ENCODE peak calls at places on chromosomes 12 and 14, in four cellular contexts. One of them, this sample, is unnamed.

GRCh38 chr14:45003924-45004323 is 41.9 kb downstream of the TOGARAM1 start:
- DNase-seq in HepG2: no peak
- DNase-seq in K562: no peak
- DNase-seq in H1: no peak
- DNase-seq in this sample: no peak

GRCh38 chr14:92452471-92452870 is 61.1 kb upstream of the RIN3 start:
- DNase-seq in HepG2: no peak
- DNase-seq in K562: no peak
- DNase-seq in H1: no peak
- DNase-seq in this sample: no peak

GRCh38 chr12:98238513-98238912 is 276.9 kb upstream of the TMPO start:
- DNase-seq in HepG2: no peak
- DNase-seq in K562: no peak
- DNase-seq in H1: no peak
- DNase-seq in this sample: no peak

GRCh38 chr12:110176745-110177144 is 52.6 kb downstream of the IFT81 start:
- DNase-seq in HepG2: no peak
- DNase-seq in K562: no peak
- DNase-seq in H1: no peak
- DNase-seq in this sample: no peak

GRCh38 chr12:42757735-42758134 is 168.2 kb upstream of the PRICKLE1 start:
- DNase-seq in HepG2: no peak
- DNase-seq in K562: no peak
- DNase-seq in H1: no peak
- DNase-seq in this sample: no peak

GRCh38 chr12:131755305-131756113 is 44.6 kb downstream of the SFSWAP start:
- DNase-seq in HepG2: peak
- DNase-seq in K562: peak
- DNase-seq in H1: no peak
- DNase-seq in this sample: no peak

GRCh38 chr14:46496409-46496808 is 155.2 kb downstream of the RPL10L start:
- DNase-seq in HepG2: no peak
- DNase-seq in K562: no peak
- DNase-seq in H1: no peak
- DNase-seq in this sample: no peak

GRCh38 chr12:89695830-89696229 is 12.8 kb downstream of the ATP2B1 start:
- DNase-seq in HepG2: no peak
- DNase-seq in K562: no peak
- DNase-seq in H1: no peak
- DNase-seq in this sample: no peak

GRCh38 chr12:76201316-76201715 is 116.8 kb upstream of the NAP1L1 start:
- DNase-seq in HepG2: no peak
- DNase-seq in K562: no peak
- DNase-seq in H1: no peak
- DNase-seq in this sample: no peak

DNA sequence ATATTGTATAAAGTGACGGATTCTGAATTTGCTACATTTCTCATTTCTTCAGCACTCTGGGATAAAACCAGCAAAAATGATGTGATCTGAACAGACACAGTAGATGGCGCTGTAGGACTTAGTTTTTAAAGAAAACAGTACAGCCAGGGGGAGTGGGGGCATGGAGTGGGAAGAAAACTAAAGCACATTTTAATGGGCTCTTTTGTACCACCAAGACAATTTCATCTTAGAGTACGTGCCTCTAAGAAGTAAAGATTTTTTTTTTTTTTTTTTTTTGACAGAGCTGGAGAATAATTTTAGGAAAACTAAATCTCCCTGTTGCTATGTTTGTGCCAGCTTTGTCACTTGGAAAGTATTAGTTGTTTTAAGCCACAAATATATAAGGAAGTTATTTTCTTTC is 124.4 kb downstream of the RAD51B start:
- DNase-seq in HepG2: peak
- DNase-seq in K562: peak
- DNase-seq in H1: peak
- DNase-seq in this sample: peak
- H3K9ac ChIP-seq in HepG2: no peak
- H3K9ac ChIP-seq in K562: no peak
- H3K9ac ChIP-seq in H1: no peak
- H3K9ac ChIP-seq in this sample: no peak

GRCh38 chr12:94873368-94874085 is 130.0 kb downstream of the NDUFA12 start:
- DNase-seq in HepG2: no peak
- DNase-seq in K562: no peak
- DNase-seq in H1: no peak
- DNase-seq in this sample: no peak
- TF ChIP-seq ATF2 in HepG2: no peak
- TF ChIP-seq ATF2 in K562: no peak
- TF ChIP-seq ATF2 in H1: no peak
- TF ChIP-seq ATF2 in this sample: no peak

DNA sequence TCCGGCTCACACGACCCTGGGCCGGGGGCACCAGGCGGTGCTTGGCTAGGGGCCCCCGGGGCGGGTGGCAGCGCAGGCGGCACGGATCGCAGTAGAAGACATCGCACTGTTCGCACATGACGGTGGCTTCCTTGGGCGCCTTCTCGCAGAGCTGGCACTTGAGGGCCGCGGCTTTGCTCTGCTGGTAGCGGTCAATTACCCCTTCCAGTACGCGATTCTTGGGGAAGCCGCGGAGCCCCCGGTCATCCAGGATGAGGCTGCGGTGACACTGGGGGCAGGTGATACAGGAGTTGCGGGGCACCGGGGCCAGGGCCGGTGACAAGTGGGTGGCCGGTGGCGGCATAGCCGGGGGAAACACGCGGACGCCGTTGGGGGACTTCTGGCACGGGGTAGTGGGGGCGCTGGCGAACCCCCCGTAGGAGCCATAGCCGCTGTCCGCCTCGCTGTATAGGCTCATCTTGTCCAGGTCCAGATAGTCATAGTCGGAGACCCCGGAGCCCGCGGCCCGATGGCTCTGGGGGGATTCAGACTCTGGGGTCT is 553 bp downstream of the TRIM9 start:
- DNase-seq in HepG2: no peak
- DNase-seq in K562: no peak
- DNase-seq in H1: no peak
- DNase-seq in this sample: no peak
- H3K9ac ChIP-seq in HepG2: no peak
- H3K9ac ChIP-seq in K562: no peak
- H3K9ac ChIP-seq in H1: no peak
- H3K9ac ChIP-seq in this sample: no peak

GRCh38 chr14:52313903-52314481 is at the start of gene PTGER2:
- DNase-seq in HepG2: no peak
- DNase-seq in K562: peak
- DNase-seq in H1: no peak
- DNase-seq in this sample: no peak

GRCh38 chr14:52313493-52313881 is 625 bp upstream of the PTGER2 start:
- DNase-seq in HepG2: no peak
- DNase-seq in K562: no peak
- DNase-seq in H1: no peak
- DNase-seq in this sample: no peak

GRCh38 chr14:52312872-52313492 is 1.1 kb upstream of the PTGER2 start:
- DNase-seq in HepG2: no peak
- DNase-seq in K562: no peak
- DNase-seq in H1: no peak
- DNase-seq in this sample: no peak

GRCh38 chr14:52315355-52315718 is 1.2 kb downstream of the PTGER2 start:
- DNase-seq in HepG2: no peak
- DNase-seq in K562: no peak
- DNase-seq in H1: no peak
- DNase-seq in this sample: no peak

DNA sequence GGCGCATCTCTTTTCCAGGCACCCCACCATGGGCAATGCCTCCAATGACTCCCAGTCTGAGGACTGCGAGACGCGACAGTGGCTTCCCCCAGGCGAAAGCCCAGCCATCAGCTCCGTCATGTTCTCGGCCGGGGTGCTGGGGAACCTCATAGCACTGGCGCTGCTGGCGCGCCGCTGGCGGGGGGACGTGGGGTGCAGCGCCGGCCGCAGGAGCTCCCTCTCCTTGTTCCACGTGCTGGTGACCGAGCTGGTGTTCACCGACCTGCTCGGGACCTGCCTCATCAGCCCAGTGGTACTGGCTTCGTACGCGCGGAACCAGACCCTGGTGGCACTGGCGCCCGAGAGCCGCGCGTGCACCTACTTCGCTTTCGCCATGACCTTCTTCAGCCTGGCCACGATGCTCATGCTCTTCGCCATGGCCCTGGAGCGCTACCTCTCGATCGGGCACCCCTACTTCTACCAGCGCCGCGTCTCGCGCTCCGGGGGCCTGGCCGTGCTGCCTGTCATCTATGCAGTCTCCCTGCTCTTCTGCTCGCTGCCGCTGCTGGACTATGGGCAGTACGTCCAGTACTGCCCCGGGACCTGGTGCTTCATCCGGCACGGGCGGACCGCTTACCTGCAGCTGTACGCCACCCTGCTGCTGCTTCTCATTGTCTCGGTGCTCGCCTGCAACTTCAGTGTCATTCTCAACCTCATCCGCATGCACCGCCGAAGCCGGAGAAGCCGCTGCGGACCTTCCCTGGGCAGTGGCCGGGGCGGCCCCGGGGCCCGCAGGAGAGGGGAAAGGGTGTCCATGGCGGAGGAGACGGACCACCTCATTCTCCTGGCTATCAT is 626 bp downstream of the PTGER2 start:
- DNase-seq in HepG2: no peak
- DNase-seq in K562: no peak
- DNase-seq in H1: no peak
- DNase-seq in this sample: no peak
- TF ChIP-seq ATF2 in HepG2: no peak
- TF ChIP-seq ATF2 in K562: no peak
- TF ChIP-seq ATF2 in H1: no peak
- TF ChIP-seq ATF2 in this sample: no peak

DNA sequence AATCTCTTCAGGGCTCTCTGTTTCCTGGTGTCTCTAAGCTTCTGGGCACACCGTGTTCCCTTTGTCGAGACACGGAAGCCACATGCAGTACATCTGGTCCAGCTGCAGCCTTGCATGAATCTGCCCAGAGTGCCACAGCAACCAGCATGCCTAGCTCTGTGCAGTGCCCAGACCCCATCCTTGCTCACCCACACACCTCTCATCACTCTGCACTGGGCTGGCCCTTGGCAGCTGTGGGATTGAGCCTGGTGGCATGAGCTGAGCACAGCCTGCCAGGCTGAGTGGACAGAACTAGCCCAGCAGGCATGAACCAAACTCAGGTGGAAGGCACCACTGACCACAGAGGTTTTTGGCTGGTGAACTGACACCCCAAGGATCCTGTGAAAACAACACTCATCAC is 279.9 kb downstream of the ATXN7L3B start:
- DNase-seq in HepG2: no peak
- DNase-seq in K562: no peak
- DNase-seq in H1: no peak
- DNase-seq in this sample: no peak
- H3K9ac ChIP-seq in HepG2: no peak
- H3K9ac ChIP-seq in K562: no peak
- H3K9ac ChIP-seq in H1: no peak
- H3K9ac ChIP-seq in this sample: no peak